ENCODE peak calls at places on chromosomes 2 and 18, in six cellular contexts. F is psoas muscle, R is H9, O is spleen, M is PC-3, K is thoracic aorta. S is an unnamed sample. For H3K4me1 and H3K27me3, the result is how much of the 10 kb centered on the place peaks cover.

GRCh38 chr2:180679693-180680092 is 300.7 kb upstream of the UBE2E3 start:
- DNase-seq in F (no peak), R (peak), O (no peak), M (no peak), K (no peak), S (no peak)

GRCh38 chr2:19848029-19848750 is 53.6 kb downstream of the TTC32 start:
- DNase-seq in F (no peak), R (peak), O (no peak), M (no peak), K (no peak), S (no peak)

GRCh38 chr2:38464971-38465788 is 88.1 kb upstream of the ATL2 start:
- DNase-seq in F (no peak), R (peak), O (no peak), M (no peak), K (no peak), S (no peak)

GRCh38 chr2:74413001-74413698 is 8.3 kb downstream of the C2orf81 start:
- DNase-seq in F (no peak), R (no peak), O (no peak), M (no peak), K (no peak), S (no peak)

GRCh38 chr2:56813490-56813889 is 629.7 kb downstream of the CCDC85A start:
- DNase-seq in F (no peak), R (no peak), O (no peak), M (no peak), K (no peak), S (no peak)

GRCh38 chr18:71036783-71037182 is 747.9 kb downstream of the SOCS6 start:
- DNase-seq in F (no peak), R (no peak), O (no peak), M (peak), K (no peak), S (no peak)

GRCh38 chr2:135255208-135255607 is 203.1 kb downstream of the RAB3GAP1 start:
- DNase-seq in F (no peak), R (no peak), O (no peak), M (no peak), K (no peak), S (no peak)

GRCh38 chr18:55314031-55314430 is 274.0 kb downstream of the TCF4 start:
- DNase-seq in F (no peak), R (no peak), O (no peak), M (no peak), K (no peak), S (no peak)

GRCh38 chr2:24926602-24927252 is 6.7 kb upstream of the ADCY3 start:
- DNase-seq in F (peak), R (peak), O (peak), M (no peak), K (no peak), S (no peak)

GRCh38 chr18:27823053-27823452 is 353.9 kb downstream of the CDH2 start:
- DNase-seq in F (no peak), R (no peak), O (no peak), M (no peak), K (no peak), S (no peak)

GRCh38 chr2:66596229-66596628 is 161.3 kb downstream of the MEIS1 start:
- DNase-seq in F (no peak), R (no peak), O (no peak), M (no peak), K (no peak), S (no peak)

GRCh38 chr2:42922790-42923631 is 130.6 kb upstream of the HAAO start:
- DNase-seq in F (peak), R (no peak), O (no peak), M (no peak), K (peak), S (no peak)

GRCh38 chr18:23702606-23703005 is 13.4 kb downstream of the LAMA3 start:
- DNase-seq in F (no peak), R (no peak), O (no peak), M (no peak), K (no peak), S (no peak)

GRCh38 chr2:182713611-182714010 is 2.4 kb upstream of the DNAJC10 start:
- DNase-seq in F (no peak), R (no peak), O (no peak), M (no peak), K (no peak), S (no peak)

GRCh38 chr2:673615-674318 is 3.4 kb downstream of the TMEM18 start:
- DNase-seq in F (no peak), R (no peak), O (no peak), M (peak), K (no peak), S (no peak)

GRCh38 chr2:53559302-53559967 is 208.2 kb upstream of the CHAC2 start:
- DNase-seq in F (no peak), R (no peak), O (no peak), M (peak), K (no peak), S (peak)

GRCh38 chr2:213545481-213545880 is 261.2 kb downstream of the SPAG16 start:
- DNase-seq in F (no peak), R (no peak), O (no peak), M (no peak), K (no peak), S (no peak)

GRCh38 chr18:40708726-40709125 is 1246.3 kb upstream of the PIK3C3 start:
- DNase-seq in F (no peak), R (peak), O (no peak), M (no peak), K (no peak), S (no peak)

GRCh38 chr2:187354653-187355052 is 93.4 kb downstream of the CALCRL start:
- DNase-seq in F (no peak), R (no peak), O (no peak), M (no peak), K (no peak), S (no peak)

GRCh38 chr2:16207151-16207550 is 266.8 kb downstream of the MYCN start:
- DNase-seq in F (no peak), R (no peak), O (no peak), M (no peak), K (no peak), S (no peak)

GRCh38 chr2:138711812-138712211 is 68.4 kb downstream of the NXPH2 start:
- DNase-seq in F (no peak), R (no peak), O (no peak), M (no peak), K (no peak), S (no peak)

GRCh38 chr2:118853647-118854367 is 6.4 kb upstream of the EN1 start:
- DNase-seq in F (no peak), R (peak), O (no peak), M (no peak), K (no peak), S (no peak)

GRCh38 chr2:236065756-236066155 is 102.4 kb downstream of the GBX2 start:
- DNase-seq in F (no peak), R (no peak), O (no peak), M (no peak), K (no peak), S (no peak)
- H3K4me1 ChIP-seq in F (under half), R (under half), O (under half), M (under half), K (under half), S (under half)

DNA sequence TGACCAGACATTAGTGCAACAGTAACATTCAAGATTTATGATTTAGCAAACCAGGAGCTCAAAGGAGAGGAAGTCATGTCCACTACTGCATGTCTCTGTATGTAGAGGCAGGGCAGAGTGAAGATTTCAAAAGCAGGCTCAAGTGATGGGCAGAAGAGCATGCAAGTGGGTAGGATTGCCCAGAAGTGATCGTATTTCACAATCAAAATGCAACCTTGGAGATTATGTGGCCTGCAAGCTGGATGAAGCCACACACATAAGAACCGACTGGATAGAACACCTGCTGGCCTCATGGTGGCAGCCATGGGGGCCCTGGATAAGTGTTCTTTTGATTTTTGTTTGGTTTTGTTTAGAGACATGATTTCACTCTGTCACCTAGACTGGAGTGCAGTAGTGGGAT is 286.8 kb upstream of the RAB12 start:
- DNase-seq in F (no peak), R (no peak), O (no peak), M (no peak), K (no peak), S (no peak)
- H3K27me3 ChIP-seq in F (under half), R (under half), O (under half), M (under half), K (under half), S (under half)

GRCh38 chr2:239250216-239251071 is 150.4 kb downstream of the HDAC4 start:
- DNase-seq in F (no peak), R (no peak), O (peak), M (no peak), K (no peak), S (no peak)
- H3K4me1 ChIP-seq in F (half or more), R (under half), O (under half), M (under half), K (under half), S (under half)

GRCh38 chr2:197805598-197806316 is 1.4 kb downstream of the PLCL1 start:
- DNase-seq in F (no peak), R (no peak), O (no peak), M (no peak), K (no peak), S (no peak)
- H3K27me3 ChIP-seq in F (under half), R (under half), O (under half), M (half or more), K (under half), S (half or more)

GRCh38 chr2:144460981-144461766 is 58.7 kb downstream of the ZEB2 start:
- DNase-seq in F (peak), R (no peak), O (no peak), M (no peak), K (no peak), S (no peak)
- H3K4me1 ChIP-seq in F (under half), R (under half), O (half or more), M (under half), K (half or more), S (under half)

S was measured in RWPE2.